ENCODE peak calls at places on chromosomes 3 and 15, in eight cellular contexts. E is dorsolateral prefrontal cortex, S is Peyer's patch, G is AG04450, Y is psoas muscle, B is OCI-LY7, P is fibroblast of mammary gland, D is heart left ventricle. K is an unnamed sample.

GRCh38 chr15:98899266-98900021 is 108.1 kb downstream of the PGPEP1L start:
- DNase-seq in E (no peak), S (no peak), G (no peak), Y (no peak), B (no peak), P (no peak), D (no peak), K (no peak)

GRCh38 chr3:104606812-104607211 is 759.9 kb upstream of the ALCAM start:
- DNase-seq in E (no peak), S (no peak), G (no peak), Y (no peak), B (no peak), P (no peak), D (no peak), K (no peak)

GRCh38 chr3:59709702-59710555 is 660.1 kb upstream of the CFAP20DC start:
- DNase-seq in E (no peak), S (peak), G (no peak), Y (peak), B (no peak), P (no peak), D (peak), K (no peak)

GRCh38 chr15:77107068-77107467 is 36.2 kb upstream of the TSPAN3 start:
- DNase-seq in E (no peak), S (no peak), G (no peak), Y (peak), B (no peak), P (peak), D (peak), K (no peak)

GRCh38 chr15:68098465-68098864 is 44.4 kb downstream of the PIAS1 start:
- DNase-seq in E (no peak), S (no peak), G (no peak), Y (no peak), B (peak), P (no peak), D (no peak), K (peak)

GRCh38 chr15:73959012-73959581 is 32.8 kb downstream of the LOXL1 start:
- DNase-seq in E (no peak), S (no peak), G (no peak), Y (no peak), B (peak), P (no peak), D (no peak), K (no peak)

GRCh38 chr3:72010044-72010443 is 225.1 kb upstream of the PROK2 start:
- DNase-seq in E (no peak), S (no peak), G (no peak), Y (no peak), B (no peak), P (peak), D (no peak), K (peak)

GRCh38 chr3:155411500-155412223 is 118.2 kb upstream of the STRIT1 start:
- DNase-seq in E (no peak), S (no peak), G (no peak), Y (no peak), B (peak), P (peak), D (no peak), K (no peak)

GRCh38 chr15:39976291-39977274 is 42.7 kb downstream of the EIF2AK4 start:
- DNase-seq in E (peak), S (peak), G (no peak), Y (peak), B (peak), P (peak), D (peak), K (no peak)

GRCh38 chr3:157159762-157160651 is at the start of gene CCNL1:
- DNase-seq in E (peak), S (peak), G (peak), Y (peak), B (peak), P (peak), D (peak), K (peak)

GRCh38 chr3:126348308-126348920 is 8.8 kb downstream of the KLF15 start:
- DNase-seq in E (no peak), S (no peak), G (no peak), Y (peak), B (no peak), P (peak), D (peak), K (no peak)

GRCh38 chr15:76993114-76993715 is 1.7 kb upstream of the PSTPIP1 start:
- DNase-seq in E (no peak), S (peak), G (no peak), Y (no peak), B (no peak), P (no peak), D (no peak), K (no peak)

GRCh38 chr15:69478259-69478687 is 25.7 kb downstream of the RPLP1 start:
- DNase-seq in E (peak), S (peak), G (no peak), Y (no peak), B (peak), P (peak), D (no peak), K (no peak)

GRCh38 chr3:129023909-129024308 is 22.8 kb downstream of the EFCC1 start:
- DNase-seq in E (no peak), S (no peak), G (no peak), Y (no peak), B (peak), P (peak), D (no peak), K (no peak)

GRCh38 chr3:58799271-58799670 is 132.7 kb upstream of the FAM3D start:
- DNase-seq in E (no peak), S (no peak), G (no peak), Y (no peak), B (no peak), P (no peak), D (no peak), K (no peak)

GRCh38 chr3:142117052-142117451 is 32.3 kb downstream of the TFDP2 start:
- DNase-seq in E (no peak), S (no peak), G (no peak), Y (no peak), B (no peak), P (no peak), D (no peak), K (no peak)

GRCh38 chr15:40825661-40826088 is 2.8 kb downstream of the PPP1R14D start:
- DNase-seq in E (no peak), S (peak), G (peak), Y (no peak), B (no peak), P (no peak), D (no peak), K (no peak)

GRCh38 chr3:30747771-30748281 is 141.4 kb downstream of the TGFBR2 start:
- DNase-seq in E (no peak), S (no peak), G (no peak), Y (no peak), B (peak), P (peak), D (no peak), K (no peak)

GRCh38 chr3:10017636-10018292 is 8.5 kb upstream of the FANCD2 start:
- DNase-seq in E (no peak), S (peak), G (no peak), Y (no peak), B (no peak), P (peak), D (no peak), K (no peak)

GRCh38 chr3:120894285-120894684 is 13.7 kb upstream of the STXBP5L start:
- DNase-seq in E (no peak), S (no peak), G (no peak), Y (no peak), B (no peak), P (no peak), D (no peak), K (no peak)

GRCh38 chr15:69117431-69117841 is 43.0 kb upstream of the GLCE start:
- DNase-seq in E (no peak), S (no peak), G (no peak), Y (no peak), B (no peak), P (no peak), D (no peak), K (no peak)

GRCh38 chr15:33864360-33865075 is 103.8 kb upstream of the CHRM5 start:
- DNase-seq in E (no peak), S (no peak), G (no peak), Y (no peak), B (no peak), P (no peak), D (no peak), K (no peak)
- H3K4me3 ChIP-seq in E (no peak), S (no peak), G (no peak), Y (no peak), B (no peak), P (no peak), D (no peak), K (no peak)

GRCh38 chr15:34106423-34106822 is 4.5 kb downstream of the PGBD4 start:
- DNase-seq in E (no peak), S (no peak), G (no peak), Y (no peak), B (no peak), P (no peak), D (no peak), K (no peak)

GRCh38 chr15:34114215-34114614 is 12.3 kb downstream of the PGBD4 start:
- DNase-seq in E (no peak), S (no peak), G (no peak), Y (no peak), B (no peak), P (no peak), D (no peak), K (no peak)

GRCh38 chr15:34114739-34115138 is 12.9 kb downstream of the PGBD4 start:
- DNase-seq in E (no peak), S (no peak), G (no peak), Y (no peak), B (no peak), P (no peak), D (no peak), K (no peak)

GRCh38 chr15:34107315-34107714 is 5.4 kb downstream of the PGBD4 start:
- DNase-seq in E (no peak), S (no peak), G (no peak), Y (no peak), B (no peak), P (no peak), D (no peak), K (no peak)

GRCh38 chr15:34109775-34110663 is 8.1 kb downstream of the PGBD4 start:
- DNase-seq in E (no peak), S (no peak), G (peak), Y (no peak), B (peak), P (peak), D (no peak), K (no peak)
- TF ChIP-seq CTCF in E (peak), S (peak), G (peak), Y (peak), B (peak), P (peak), D (peak), K (peak)

GRCh38 chr15:29455055-29455454 is 185.4 kb upstream of the NSMCE3 start:
- DNase-seq in E (no peak), S (no peak), G (no peak), Y (no peak), B (no peak), P (no peak), D (no peak), K (no peak)

GRCh38 chr15:29456255-29456654 is 186.6 kb upstream of the NSMCE3 start:
- DNase-seq in E (no peak), S (no peak), G (no peak), Y (no peak), B (no peak), P (no peak), D (no peak), K (no peak)

GRCh38 chr15:29455530-29455929 is 185.9 kb upstream of the NSMCE3 start:
- DNase-seq in E (no peak), S (no peak), G (no peak), Y (no peak), B (no peak), P (no peak), D (no peak), K (no peak)

GRCh38 chr15:29452881-29453731 is 183.5 kb upstream of the NSMCE3 start:
- DNase-seq in E (no peak), S (peak), G (no peak), Y (no peak), B (no peak), P (no peak), D (no peak), K (no peak)

GRCh38 chr15:29454506-29454905 is 184.9 kb upstream of the NSMCE3 start:
- DNase-seq in E (no peak), S (no peak), G (no peak), Y (no peak), B (no peak), P (no peak), D (no peak), K (no peak)
- H3K4me3 ChIP-seq in E (no peak), S (no peak), G (no peak), Y (no peak), B (no peak), P (no peak), D (no peak), K (no peak)

GRCh38 chr15:100220058-100220728 is 121.6 kb downstream of the ADAMTS17 start:
- DNase-seq in E (no peak), S (no peak), G (no peak), Y (no peak), B (no peak), P (no peak), D (no peak), K (no peak)
- TF ChIP-seq CTCF in E (no peak), S (no peak), G (no peak), Y (no peak), B (no peak), P (no peak), D (no peak), K (no peak)

DNA sequence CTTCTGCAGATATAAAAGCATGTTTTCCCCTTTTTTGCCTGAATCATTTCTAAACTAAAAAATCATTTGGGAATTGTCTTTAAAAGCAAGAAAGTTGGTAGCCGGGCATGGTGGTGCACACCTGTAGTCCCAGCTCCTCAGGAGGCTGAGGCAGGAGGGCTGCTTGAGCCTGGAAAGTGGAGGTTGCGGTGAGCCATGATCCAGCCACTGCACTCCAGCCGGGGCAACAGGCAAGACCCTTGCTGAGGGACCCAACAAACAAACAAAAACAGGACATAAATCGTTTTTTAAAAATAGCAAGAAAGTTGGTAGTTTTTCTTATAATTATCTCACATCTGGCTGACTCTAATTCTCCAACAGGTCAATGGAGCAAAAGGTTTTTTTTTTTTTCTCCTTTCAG is 2.5 kb downstream of the HIGD1A start:
- DNase-seq in E (no peak), S (no peak), G (no peak), Y (no peak), B (no peak), P (no peak), D (no peak), K (no peak)
- H3K4me3 ChIP-seq in E (no peak), S (peak), G (no peak), Y (no peak), B (no peak), P (no peak), D (no peak), K (no peak)